ENCODE peak calls at places on chromosomes 12 and 14, in four cellular contexts. M is stimulated activated CD8-positive, alpha-beta memory T cell treated with anti-CD3 and anti-CD28 coated beads, Interleukin-2, amount 100 ng/mL, for 1 hour; G is SW 1271; N is fibroblast of mammary gland. Y is an unnamed sample.

GRCh38 chr14:97033556-97034081 is 236.4 kb downstream of the VRK1 start:
- DNase-seq in N (no peak), M (no peak), G (no peak), Y (no peak)

GRCh38 chr12:46402451-46402850 is 29.9 kb upstream of the SLC38A2 start:
- DNase-seq in M (no peak), G (no peak), N (peak; percentile 98), Y (no peak)

GRCh38 chr12:65795453-65795852 is 28.8 kb upstream of the HMGA2 start:
- DNase-seq in G (no peak), N (no peak), M (no peak), Y (no peak)

GRCh38 chr14:82565825-82566224 is 1032.2 kb upstream of the SEL1L start:
- DNase-seq in M (no peak), N (no peak), G (no peak), Y (no peak)

GRCh38 chr14:99972748-99973466 is 92.3 kb upstream of the EVL start:
- DNase-seq in M (no peak), N (peak; percentile 27), G (no peak), Y (no peak)

GRCh38 chr12:47896633-47897032 is 8.2 kb downstream of the VDR start:
- DNase-seq in N (no peak), G (no peak), M (no peak), Y (no peak)

GRCh38 chr14:55802986-55803431 is 223.0 kb downstream of the KTN1 start:
- DNase-seq in G (peak; percentile 7), N (peak; percentile 72), M (no peak), Y (no peak)

GRCh38 chr12:79681008-79681590 is 9.7 kb downstream of the PAWR start:
- DNase-seq in G (no peak), N (peak; percentile 76), M (no peak), Y (no peak)

GRCh38 chr14:54251356-54251755 is 145.5 kb upstream of the CDKN3 start:
- DNase-seq in G (no peak), M (no peak), N (peak; percentile 21), Y (no peak)

GRCh38 chr14:74611672-74612345 is at the start of gene LTBP2:
- DNase-seq in G (no peak), M (no peak), N (peak; percentile 51), Y (no peak)

GRCh38 chr12:106301611-106302321 is 767 bp upstream of the TCP11L2 start:
- DNase-seq in G (no peak), M (peak; percentile 20), N (peak; percentile 28), Y (no peak)

GRCh38 chr14:55889124-55889523 is 229.1 kb upstream of the PELI2 start:
- DNase-seq in G (no peak), N (no peak), M (no peak), Y (no peak)

GRCh38 chr12:73352826-73353225 is 1080.7 kb downstream of the TRHDE start:
- DNase-seq in N (no peak), M (no peak), G (no peak), Y (no peak)

GRCh38 chr14:47674148-47674545 is 1.3 kb downstream of the MDGA2 start:
- DNase-seq in N (no peak), M (no peak), G (no peak), Y (no peak)

GRCh38 chr14:101227611-101228594 is 324.4 kb upstream of the RTL1 start:
- DNase-seq in G (no peak), N (no peak), M (no peak), Y (peak; percentile 64)

GRCh38 chr14:72565200-72565599 is 328.7 kb downstream of the DPF3 start:
- DNase-seq in N (no peak), M (no peak), G (no peak), Y (no peak)

GRCh38 chr14:68589447-68590232 is 203.2 kb downstream of the ZFP36L1 start:
- DNase-seq in N (peak; percentile 90), M (no peak), G (no peak), Y (no peak)

GRCh38 chr14:92729632-92730358 is 18.6 kb downstream of the LGMN start:
- DNase-seq in M (no peak), N (peak; percentile 94), G (no peak), Y (no peak)

GRCh38 chr12:4939418-4940023 is 29.8 kb downstream of the KCNA1 start:
- DNase-seq in N (no peak), G (no peak), M (no peak), Y (no peak)

GRCh38 chr14:33958616-33959226 is 7.8 kb upstream of the EGLN3 start:
- DNase-seq in N (no peak), M (no peak), G (no peak), Y (no peak)

GRCh38 chr14:99078426-99078825 is 193.6 kb downstream of the BCL11B start:
- DNase-seq in M (no peak), G (no peak), N (no peak), Y (peak; percentile 40)

GRCh38 chr14:61894452-61895077 is 132.3 kb downstream of the SNAPC1 start:
- DNase-seq in G (peak; percentile 25), M (no peak), N (peak; percentile 64), Y (no peak)

GRCh38 chr12:71654200-71654599 is 9.4 kb downstream of the ZFC3H1 start:
- DNase-seq in N (no peak), M (no peak), G (no peak), Y (no peak)

GRCh38 chr12:50991296-50991695 is 34.9 kb downstream of the SLC11A2 start:
- DNase-seq in N (no peak), G (no peak), M (no peak), Y (no peak)

GRCh38 chr14:105343194-105343593 is 28.6 kb downstream of the PACS2 start:
- DNase-seq in G (no peak), M (no peak), N (no peak), Y (no peak)

GRCh38 chr12:62912644-62913043 is 22.3 kb downstream of the PPM1H start:
- DNase-seq in N (no peak), M (no peak), G (no peak), Y (no peak)

GRCh38 chr12:108392284-108392683 is 53.2 kb upstream of the CMKLR1 start:
- DNase-seq in N (no peak), G (no peak), M (no peak), Y (no peak)

GRCh38 chr14:68816183-68816942 is 23.5 kb upstream of the ZFP36L1 start:
- DNase-seq in G (peak; percentile 57), M (peak; percentile 87), N (peak; percentile 86), Y (peak; percentile 96)

GRCh38 chr12:116950628-116951325 is 40.0 kb downstream of the FBXW8 start:
- DNase-seq in M (no peak), N (no peak), G (no peak), Y (no peak)

GRCh38 chr14:20662968-20663731 is 21.2 kb upstream of the RNASE4 start:
- DNase-seq in M (peak; percentile 43), N (peak; percentile 88), G (peak; percentile 56), Y (no peak)

GRCh38 chr12:54207539-54208267 is 18.9 kb upstream of the SMUG1 start:
- DNase-seq in N (peak; percentile 66), M (peak; percentile 52), G (peak; percentile 27), Y (peak; percentile 89)

GRCh38 chr12:123998344-123998941 is 25.4 kb downstream of the ZNF664 start:
- DNase-seq in G (no peak), N (no peak), M (no peak), Y (no peak)